ENCODE peak calls at places on chromosomes 12 and 14, in seven cellular contexts. U is GM23338; O is IMR-90; F is A673; M is fibroblast of lung; Y is naive thymus-derived CD4-positive, alpha-beta T cell; L is tibial nerve. Z is an unnamed sample. For H3K4me1 and H3K27me3, the result is how much of the 10 kb centered on the place peaks cover.

GRCh38 chr12:24424376-24424775 is 474.9 kb upstream of the SOX5 start:
- DNase-seq in U (no peak), O (no peak), F (no peak), M (no peak), Y (no peak), L (no peak), Z (no peak)

GRCh38 chr14:106347890-106348755 is 821.7 kb downstream of the TMEM121 start:
- DNase-seq in U (no peak), O (no peak), F (no peak), M (no peak), Y (no peak), L (no peak), Z (no peak)

GRCh38 chr12:122449317-122449716 is 26.8 kb upstream of the CLIP1 start:
- DNase-seq in U (no peak), O (peak), F (peak), M (peak), Y (no peak), L (no peak), Z (no peak)

GRCh38 chr14:105012171-105012985 is 8.5 kb downstream of the CDCA4 start:
- DNase-seq in U (no peak), O (no peak), F (no peak), M (no peak), Y (no peak), L (no peak), Z (no peak)

GRCh38 chr12:124901003-124901402 is 13.4 kb downstream of the UBC start:
- DNase-seq in U (no peak), O (no peak), F (no peak), M (no peak), Y (no peak), L (no peak), Z (no peak)

GRCh38 chr14:99737451-99737951 is 53.4 kb downstream of the CYP46A1 start:
- DNase-seq in U (no peak), O (no peak), F (no peak), M (no peak), Y (no peak), L (no peak), Z (no peak)

GRCh38 chr12:116236148-116236731 is 41.3 kb downstream of the MED13L start:
- DNase-seq in U (peak), O (peak), F (peak), M (peak), Y (peak), L (peak), Z (peak)

GRCh38 chr14:81315344-81315743 is 84.8 kb downstream of the STON2 start:
- DNase-seq in U (peak), O (no peak), F (no peak), M (peak), Y (no peak), L (no peak), Z (no peak)

GRCh38 chr12:6330192-6330591 is 11.7 kb downstream of the TNFRSF1A start:
- DNase-seq in U (no peak), O (no peak), F (no peak), M (no peak), Y (no peak), L (no peak), Z (no peak)
- H3K4me1 ChIP-seq in U (under half), O (under half), F (under half), M (under half), Y (under half), L (under half), Z (under half)

GRCh38 chr12:1532367-1532752 is 62.0 kb downstream of the FBXL14 start:
- DNase-seq in U (no peak), O (no peak), F (no peak), M (no peak), Y (no peak), L (no peak), Z (no peak)

GRCh38 chr12:1532796-1533195 is 61.6 kb downstream of the FBXL14 start:
- DNase-seq in U (no peak), O (no peak), F (no peak), M (no peak), Y (no peak), L (no peak), Z (no peak)

GRCh38 chr12:1531654-1532366 is 62.6 kb downstream of the FBXL14 start:
- DNase-seq in U (no peak), O (no peak), F (no peak), M (no peak), Y (no peak), L (no peak), Z (no peak)

GRCh38 chr12:1533602-1534304 is 60.6 kb downstream of the FBXL14 start:
- DNase-seq in U (no peak), O (peak), F (peak), M (peak), Y (peak), L (no peak), Z (peak)

GRCh38 chr12:1533205-1533601 is 61.2 kb downstream of the FBXL14 start:
- DNase-seq in U (no peak), O (no peak), F (peak), M (peak), Y (peak), L (no peak), Z (peak)
- H3K27me3 ChIP-seq in U (half or more), O (under half), F (under half), M (under half), Y (under half), L (under half), Z (half or more)

GRCh38 chr12:8696402-8697100 is 1.2 kb upstream of the RIMKLB start:
- DNase-seq in U (peak), O (no peak), F (no peak), M (no peak), Y (no peak), L (no peak), Z (no peak)
- H3K4me3 ChIP-seq in U (peak), O (peak), F (peak), M (peak), Y (peak), L (peak), Z (peak)

DNA sequence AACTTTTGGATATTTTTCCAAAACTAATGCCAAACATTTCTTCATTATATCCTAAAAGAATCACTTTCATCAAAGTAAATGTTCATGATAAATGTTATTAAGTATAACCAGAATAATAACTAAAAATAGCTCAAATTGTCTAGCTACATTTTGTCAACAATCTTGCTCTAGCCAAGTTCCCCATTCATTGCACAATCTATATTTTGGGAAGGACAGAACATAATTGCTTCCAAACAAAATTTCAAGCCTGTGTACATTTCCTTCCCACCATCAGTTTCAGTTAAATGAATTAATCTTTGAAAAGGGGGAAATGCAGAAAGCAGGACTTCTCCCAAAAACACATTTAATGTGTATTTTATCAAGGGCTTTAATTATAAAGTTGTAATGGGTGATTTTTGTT is 98.0 kb upstream of the PLEKHG7 start:
- DNase-seq in U (no peak), O (no peak), F (no peak), M (no peak), Y (no peak), L (no peak), Z (no peak)
- H3K4me1 ChIP-seq in U (under half), O (under half), F (under half), M (under half), Y (under half), L (under half), Z (under half)

GRCh38 chr12:54041097-54041690 is 8.3 kb downstream of the HOXC5 start:
- DNase-seq in U (no peak), O (no peak), F (no peak), M (no peak), Y (no peak), L (no peak), Z (no peak)
- H3K27me3 ChIP-seq in U (half or more), O (half or more), F (under half), M (under half), Y (under half), L (under half), Z (under half)

GRCh38 chr14:24315807-24316596 is 4.7 kb downstream of the LTB4R start:
- DNase-seq in U (peak), O (no peak), F (no peak), M (no peak), Y (no peak), L (no peak), Z (no peak)
- H3K4me3 ChIP-seq in U (peak), O (no peak), F (no peak), M (no peak), Y (no peak), L (no peak), Z (no peak)

GRCh38 chr12:4002601-4003000 is 129.4 kb upstream of the PARP11 start:
- DNase-seq in U (no peak), O (no peak), F (no peak), M (no peak), Y (no peak), L (no peak), Z (no peak)

GRCh38 chr12:3999904-4000303 is 126.7 kb upstream of the PARP11 start:
- DNase-seq in U (no peak), O (no peak), F (no peak), M (no peak), Y (no peak), L (no peak), Z (no peak)

GRCh38 chr12:4001031-4001430 is 127.8 kb upstream of the PARP11 start:
- DNase-seq in U (no peak), O (no peak), F (no peak), M (no peak), Y (no peak), L (no peak), Z (no peak)

GRCh38 chr12:3998968-3999792 is 126.0 kb upstream of the PARP11 start:
- DNase-seq in U (peak), O (no peak), F (no peak), M (no peak), Y (peak), L (no peak), Z (peak)

GRCh38 chr12:4001869-4002268 is 128.7 kb upstream of the PARP11 start:
- DNase-seq in U (no peak), O (no peak), F (no peak), M (no peak), Y (no peak), L (no peak), Z (no peak)
- H3K4me1 ChIP-seq in U (under half), O (under half), F (under half), M (under half), Y (under half), L (under half), Z (under half)